ENCODE peak calls at places on chromosomes 13 and 19, in nine cellular contexts. M is stimulated activated CD4-positive, alpha-beta T cell treated with anti-CD3 and anti-CD28 coated beads, TNF-alpha, amount 100 ng/mL, for 24 hours; V is CD8-positive, alpha-beta T cell; W is activated B cell treated with CpG ODN at 0.5 μM for 24 hours; H is HFFc6; F is activated T-helper 2 cell treated with anti-CD3 and anti-CD28 coated beads, Interferon-gamma antibody, Interleukin-2, Interleukin-4, amounts not matched to agents 10 μg/mL and 5 μg/mL and 100 μg/mL, durations not matched to agents 14 hours and 24 hours and 36 hours; S is A172; B is brain microvascular endothelial cell; L is T-helper 1 cell. A is an unnamed sample.

GRCh38 chr19:48963371-48964204 is 1.5 kb upstream of the FTL start:
- DNase-seq in M (peak; percentile 76), F (peak; percentile 55), W (peak; percentile 55), H (peak; percentile 52), V (peak; percentile 65), B (no peak), L (peak; percentile 75), S (peak; percentile 56), A (peak; percentile 62)

GRCh38 chr19:30690525-30690924 is 318.3 kb downstream of the ZNF536 start:
- DNase-seq in F (no peak), V (no peak), B (no peak), H (no peak), W (no peak), L (no peak), S (no peak), M (no peak), A (no peak)

GRCh38 chr13:29621401-29621800 is 25.9 kb upstream of the SLC7A1 start:
- DNase-seq in B (peak; percentile 60), H (peak; percentile 73), F (no peak), L (no peak), S (peak; percentile 53), V (no peak), M (no peak), W (no peak), A (no peak)

GRCh38 chr19:5166262-5166661 is 174.3 kb downstream of the PTPRS start:
- DNase-seq in W (no peak), F (no peak), V (no peak), M (no peak), H (peak; percentile 73), B (peak; percentile 65), L (no peak), S (peak; percentile 70), A (no peak)

GRCh38 chr19:38039966-38040365 is 133.0 kb downstream of the SIPA1L3 start:
- DNase-seq in F (no peak), W (no peak), H (peak; percentile 99), L (peak; percentile 7), V (no peak), B (peak; percentile 97), S (peak; percentile 91), M (no peak), A (no peak)

GRCh38 chr19:611506-611869 is 21.8 kb downstream of the HCN2 start:
- DNase-seq in B (peak; percentile 98), L (peak; percentile 46), W (no peak), F (no peak), V (peak; percentile 54), S (peak; percentile 99), H (peak; percentile 99), M (peak; percentile 76), A (no peak)

GRCh38 chr13:75373988-75374387 is 108.0 kb downstream of the TBC1D4 start:
- DNase-seq in W (no peak), S (no peak), F (no peak), M (no peak), H (no peak), B (no peak), V (no peak), L (no peak), A (no peak)

GRCh38 chr13:73913043-73913740 is 221.0 kb downstream of the KLF12 start:
- DNase-seq in H (no peak), F (no peak), S (peak; percentile 10), M (no peak), L (no peak), B (peak; percentile 68), V (no peak), W (no peak), A (no peak)

GRCh38 chr19:54333586-54334298 is 5.2 kb downstream of the LILRA4 start:
- DNase-seq in F (no peak), H (no peak), M (no peak), B (no peak), W (no peak), S (no peak), L (no peak), V (no peak), A (no peak)

GRCh38 chr19:7898967-7899366 is 4.7 kb upstream of the MAP2K7 start:
- DNase-seq in H (no peak), W (no peak), S (no peak), F (no peak), V (no peak), B (no peak), M (no peak), L (no peak), A (no peak)

GRCh38 chr13:69324109-69324886 is 783.3 kb upstream of the ATXN8OS start:
- DNase-seq in S (peak; percentile 21), V (no peak), B (no peak), W (no peak), H (no peak), M (no peak), L (no peak), F (no peak), A (no peak)

GRCh38 chr13:106432636-106433035 is 102.8 kb downstream of the EFNB2 start:
- DNase-seq in V (no peak), B (no peak), F (no peak), L (no peak), W (no peak), M (no peak), S (peak; percentile 53), H (no peak), A (no peak)

GRCh38 chr19:58088521-58089052 is 9.4 kb downstream of the ZSCAN18 start:
- DNase-seq in B (no peak), L (no peak), W (no peak), H (no peak), V (no peak), S (no peak), M (no peak), F (no peak), A (no peak)

GRCh38 chr13:27367570-27367969 is 56.8 kb upstream of the GTF3A start:
- DNase-seq in L (no peak), F (no peak), B (no peak), S (no peak), V (no peak), M (no peak), W (no peak), H (no peak), A (no peak)

GRCh38 chr13:98503175-98504028 is 73.5 kb downstream of the STK24 start:
- DNase-seq in F (no peak), M (no peak), W (no peak), L (no peak), S (no peak), V (no peak), B (no peak), H (no peak), A (no peak)

GRCh38 chr19:15466851-15467733 is 2.7 kb upstream of the RASAL3 start:
- DNase-seq in V (peak; percentile 57), W (no peak), S (peak; percentile 60), L (peak; percentile 96), F (peak; percentile 69), H (peak; percentile 55), M (peak; percentile 57), B (peak; percentile 54), A (peak; percentile 23)

GRCh38 chr19:51093066-51093465 is 10.4 kb upstream of the KLK14 start:
- DNase-seq in F (no peak), V (no peak), M (no peak), H (no peak), S (no peak), W (no peak), L (no peak), B (no peak), A (no peak)

GRCh38 chr13:72221276-72221962 is 354.4 kb upstream of the DACH1 start:
- DNase-seq in S (peak; percentile 19), W (no peak), V (no peak), F (no peak), B (no peak), L (no peak), M (no peak), H (no peak), A (no peak)

GRCh38 chr13:99432637-99433542 is 68.4 kb upstream of the TM9SF2 start:
- DNase-seq in M (peak; percentile 93), W (peak; percentile 72), F (peak; percentile 66), S (peak; percentile 77), L (peak; percentile 82), V (peak; percentile 77), H (peak; percentile 74), B (peak; percentile 84), A (peak; percentile 98)

GRCh38 chr19:42108527-42109389 is 23.5 kb downstream of the POU2F2 start:
- DNase-seq in S (peak; percentile 94), H (peak; percentile 81), W (peak; percentile 76), L (peak; percentile 86), V (peak; percentile 92), M (peak; percentile 87), B (peak; percentile 84), F (peak; percentile 82), A (peak; percentile 75)

GRCh38 chr13:72781461-72782439 is at the start of the genes DIS3 and PIBF1:
- DNase-seq in S (peak; percentile 97), L (peak; percentile 98), B (peak; percentile 99), W (peak; percentile 87), V (peak; percentile 96), M (peak; percentile 96), F (peak; percentile 98), H (peak; percentile 99), A (peak; percentile 99)

GRCh38 chr13:93881418-93881817 is 598.1 kb downstream of the DCT start:
- DNase-seq in F (no peak), M (no peak), L (no peak), S (no peak), B (no peak), H (peak; percentile 37), W (no peak), V (no peak), A (no peak)

GRCh38 chr13:59691501-59692066 is 472.1 kb downstream of the DIAPH3 start:
- DNase-seq in V (no peak), W (no peak), L (no peak), F (no peak), M (no peak), H (no peak), S (no peak), B (no peak), A (no peak)

GRCh38 chr13:97018029-97018819 is 23.9 kb upstream of the OXGR1 start:
- DNase-seq in M (no peak), H (peak; percentile 63), S (peak; percentile 60), B (peak; percentile 66), W (no peak), F (no peak), V (peak; percentile 16), L (peak; percentile 42), A (no peak)

GRCh38 chr19:28644261-28644660 is 568.7 kb downstream of the UQCRFS1 start:
- DNase-seq in B (no peak), F (no peak), V (no peak), M (no peak), H (no peak), L (no peak), W (no peak), S (no peak), A (no peak)

GRCh38 chr13:101838305-101838835 is 385.9 kb downstream of the ITGBL1 start:
- DNase-seq in W (no peak), L (no peak), S (no peak), B (no peak), F (no peak), H (peak; percentile 1), V (no peak), M (no peak), A (no peak)

GRCh38 chr19:55146648-55147218 is 2.3 kb downstream of the TNNT1 start:
- DNase-seq in M (no peak), L (no peak), S (peak; percentile 92), B (no peak), F (no peak), V (no peak), W (no peak), H (no peak), A (no peak)

GRCh38 chr19:29668746-29669609 is 3.7 kb downstream of the PLEKHF1 start:
- DNase-seq in V (no peak), L (no peak), F (no peak), B (no peak), H (no peak), S (no peak), W (no peak), M (no peak), A (no peak)

GRCh38 chr19:18044825-18045304 is 36.9 kb downstream of the ARRDC2 start:
- DNase-seq in F (peak; percentile 86), B (peak; percentile 62), L (peak; percentile 91), V (peak; percentile 87), M (peak; percentile 89), H (peak; percentile 35), W (peak; percentile 72), S (peak; percentile 71), A (peak; percentile 93)

GRCh38 chr13:33744589-33745369 is 73.2 kb upstream of the RFC3 start:
- DNase-seq in B (no peak), L (no peak), V (no peak), S (peak; percentile 59), F (no peak), M (no peak), W (no peak), H (peak; percentile 28), A (no peak)

GRCh38 chr19:45142016-45142727 is 18.6 kb downstream of the NKPD1 start:
- DNase-seq in H (no peak), S (no peak), M (no peak), W (no peak), L (no peak), V (no peak), F (no peak), B (no peak), A (no peak)

A was measured in stimulated activated naive B cell treated with anti-CD40 and anti-IgM and Interleukin-4, amounts not matched to agents 10 μg/mL and 1 μg/mL and 100 μg/mL, for 72 hours.